ENCODE peak calls at places on chromosomes 6 and 20, in four cellular contexts. One of them, this sample, is unnamed.

GRCh38 chr20:57513199-57513598 is 11.7 kb downstream of the CTCFL start:
- DNase-seq in RPMI7951: peak
- DNase-seq in H9: no peak
- DNase-seq in activated CD8-positive, alpha-beta memory T cell treated with anti-CD3 and anti-CD28 coated beads for 24 hours: no peak
- DNase-seq in this sample: no peak

GRCh38 chr20:3092611-3093379 is 8.3 kb upstream of the AVP start:
- DNase-seq in activated CD8-positive, alpha-beta memory T cell treated with anti-CD3 and anti-CD28 coated beads for 24 hours: peak
- DNase-seq in RPMI7951: no peak
- DNase-seq in H9: peak
- DNase-seq in this sample: no peak

GRCh38 chr6:168666170-168666569 is 225.2 kb downstream of the SMOC2 start:
- DNase-seq in RPMI7951: no peak
- DNase-seq in activated CD8-positive, alpha-beta memory T cell treated with anti-CD3 and anti-CD28 coated beads for 24 hours: no peak
- DNase-seq in H9: no peak
- DNase-seq in this sample: no peak

GRCh38 chr6:157989541-157990289 is 8.1 kb downstream of the SYNJ2 start:
- DNase-seq in RPMI7951: peak
- DNase-seq in activated CD8-positive, alpha-beta memory T cell treated with anti-CD3 and anti-CD28 coated beads for 24 hours: no peak
- DNase-seq in H9: no peak
- DNase-seq in this sample: peak

GRCh38 chr20:44714701-44715494 is at the start of gene CCN5:
- DNase-seq in activated CD8-positive, alpha-beta memory T cell treated with anti-CD3 and anti-CD28 coated beads for 24 hours: no peak
- DNase-seq in H9: no peak
- DNase-seq in RPMI7951: peak
- DNase-seq in this sample: peak

GRCh38 chr20:38392356-38392755 is 42.8 kb downstream of the SNHG17 start:
- DNase-seq in H9: no peak
- DNase-seq in activated CD8-positive, alpha-beta memory T cell treated with anti-CD3 and anti-CD28 coated beads for 24 hours: no peak
- DNase-seq in RPMI7951: no peak
- DNase-seq in this sample: no peak

GRCh38 chr6:147904416-147904815 is 395.9 kb downstream of the SAMD5 start:
- DNase-seq in activated CD8-positive, alpha-beta memory T cell treated with anti-CD3 and anti-CD28 coated beads for 24 hours: no peak
- DNase-seq in RPMI7951: no peak
- DNase-seq in H9: no peak
- DNase-seq in this sample: no peak

GRCh38 chr20:7728373-7728772 is 211.9 kb downstream of the HAO1 start:
- DNase-seq in activated CD8-positive, alpha-beta memory T cell treated with anti-CD3 and anti-CD28 coated beads for 24 hours: no peak
- DNase-seq in H9: no peak
- DNase-seq in RPMI7951: peak
- DNase-seq in this sample: no peak

GRCh38 chr20:11296221-11296620 is 621.5 kb upstream of the BTBD3 start:
- DNase-seq in RPMI7951: no peak
- DNase-seq in H9: no peak
- DNase-seq in activated CD8-positive, alpha-beta memory T cell treated with anti-CD3 and anti-CD28 coated beads for 24 hours: no peak
- DNase-seq in this sample: no peak

GRCh38 chr6:169619650-169620049 is 82.2 kb downstream of the WDR27 start:
- DNase-seq in RPMI7951: peak
- DNase-seq in activated CD8-positive, alpha-beta memory T cell treated with anti-CD3 and anti-CD28 coated beads for 24 hours: no peak
- DNase-seq in H9: no peak
- DNase-seq in this sample: no peak

GRCh38 chr6:33410050-33410710 is 634 bp upstream of the PHF1 start:
- DNase-seq in RPMI7951: peak
- DNase-seq in H9: peak
- DNase-seq in activated CD8-positive, alpha-beta memory T cell treated with anti-CD3 and anti-CD28 coated beads for 24 hours: peak
- DNase-seq in this sample: peak

GRCh38 chr6:3396503-3397180 is 60.2 kb downstream of the SLC22A23 start:
- DNase-seq in RPMI7951: no peak
- DNase-seq in H9: no peak
- DNase-seq in activated CD8-positive, alpha-beta memory T cell treated with anti-CD3 and anti-CD28 coated beads for 24 hours: no peak
- DNase-seq in this sample: no peak

GRCh38 chr6:25492951-25493350 is 159.1 kb upstream of the SCGN start:
- DNase-seq in RPMI7951: no peak
- DNase-seq in activated CD8-positive, alpha-beta memory T cell treated with anti-CD3 and anti-CD28 coated beads for 24 hours: no peak
- DNase-seq in H9: no peak
- DNase-seq in this sample: no peak

GRCh38 chr6:122063090-122063489 is 336.4 kb upstream of the HSF2 start:
- DNase-seq in RPMI7951: no peak
- DNase-seq in H9: no peak
- DNase-seq in activated CD8-positive, alpha-beta memory T cell treated with anti-CD3 and anti-CD28 coated beads for 24 hours: no peak
- DNase-seq in this sample: peak

GRCh38 chr20:23448167-23448566 is 4.5 kb downstream of the CST11 start:
- DNase-seq in RPMI7951: no peak
- DNase-seq in activated CD8-positive, alpha-beta memory T cell treated with anti-CD3 and anti-CD28 coated beads for 24 hours: no peak
- DNase-seq in H9: no peak
- DNase-seq in this sample: no peak

GRCh38 chr6:116941727-116942126 is 64.7 kb downstream of the RFX6 start:
- DNase-seq in activated CD8-positive, alpha-beta memory T cell treated with anti-CD3 and anti-CD28 coated beads for 24 hours: no peak
- DNase-seq in RPMI7951: peak
- DNase-seq in H9: no peak
- DNase-seq in this sample: no peak

GRCh38 chr20:35700625-35701148 is 1.5 kb downstream of the ROMO1 start:
- DNase-seq in H9: no peak
- DNase-seq in RPMI7951: peak
- DNase-seq in activated CD8-positive, alpha-beta memory T cell treated with anti-CD3 and anti-CD28 coated beads for 24 hours: peak
- DNase-seq in this sample: no peak

GRCh38 chr20:63137851-63138415 is 78.0 kb downstream of the YTHDF1 start:
- DNase-seq in RPMI7951: no peak
- DNase-seq in H9: no peak
- DNase-seq in activated CD8-positive, alpha-beta memory T cell treated with anti-CD3 and anti-CD28 coated beads for 24 hours: no peak
- DNase-seq in this sample: no peak

GRCh38 chr20:51767867-51768758 is at the start of gene ATP9A:
- DNase-seq in RPMI7951: peak
- DNase-seq in activated CD8-positive, alpha-beta memory T cell treated with anti-CD3 and anti-CD28 coated beads for 24 hours: no peak
- DNase-seq in H9: no peak
- DNase-seq in this sample: no peak

GRCh38 chr6:119361209-119361608 is 11.6 kb upstream of the MAN1A1 start:
- DNase-seq in activated CD8-positive, alpha-beta memory T cell treated with anti-CD3 and anti-CD28 coated beads for 24 hours: no peak
- DNase-seq in RPMI7951: no peak
- DNase-seq in H9: no peak
- DNase-seq in this sample: no peak

GRCh38 chr6:37663016-37663810 is 34.5 kb downstream of the MDGA1 start:
- DNase-seq in H9: no peak
- DNase-seq in activated CD8-positive, alpha-beta memory T cell treated with anti-CD3 and anti-CD28 coated beads for 24 hours: no peak
- DNase-seq in RPMI7951: peak
- DNase-seq in this sample: no peak

GRCh38 chr6:70973591-70973990 is 16.7 kb upstream of the B3GAT2 start:
- DNase-seq in activated CD8-positive, alpha-beta memory T cell treated with anti-CD3 and anti-CD28 coated beads for 24 hours: no peak
- DNase-seq in H9: no peak
- DNase-seq in RPMI7951: peak
- DNase-seq in this sample: no peak

GRCh38 chr20:346640-347316 is at the start of gene NRSN2:
- DNase-seq in activated CD8-positive, alpha-beta memory T cell treated with anti-CD3 and anti-CD28 coated beads for 24 hours: peak
- DNase-seq in RPMI7951: peak
- DNase-seq in H9: peak
- DNase-seq in this sample: peak

GRCh38 chr6:168529214-168529613 is 88.2 kb downstream of the SMOC2 start:
- DNase-seq in H9: no peak
- DNase-seq in RPMI7951: no peak
- DNase-seq in activated CD8-positive, alpha-beta memory T cell treated with anti-CD3 and anti-CD28 coated beads for 24 hours: no peak
- DNase-seq in this sample: no peak

GRCh38 chr20:32474717-32474966 is 110.5 kb downstream of the NOL4L start:
- DNase-seq in RPMI7951: no peak
- DNase-seq in H9: no peak
- DNase-seq in activated CD8-positive, alpha-beta memory T cell treated with anti-CD3 and anti-CD28 coated beads for 24 hours: no peak
- DNase-seq in this sample: no peak

GRCh38 chr6:11535801-11536230 is 1.7 kb upstream of the TMEM170B start:
- DNase-seq in activated CD8-positive, alpha-beta memory T cell treated with anti-CD3 and anti-CD28 coated beads for 24 hours: no peak
- DNase-seq in H9: no peak
- DNase-seq in RPMI7951: peak
- DNase-seq in this sample: no peak

This sample was measured in NCI-H1105 treated with DMSO at 0.1 percent for 48 hours.